ENCODE peak calls at places on chromosome 15, in five cellular contexts. One of them, this sample, is unnamed. For H3K4me1 and H3K9me3, the result is how much of the 10 kb centered on the place peaks cover.

GRCh38 chr15:80915462-80915861 is 74.2 kb downstream of the MESD start:
- DNase-seq in esophagus squamous epithelium: no peak
- DNase-seq in cardiac muscle cell: no peak
- DNase-seq in IMR-90: no peak
- DNase-seq in PC-3: no peak
- DNase-seq in this sample: no peak

GRCh38 chr15:74809951-74810350 is 2.7 kb upstream of the LMAN1L start:
- DNase-seq in esophagus squamous epithelium: no peak
- DNase-seq in cardiac muscle cell: no peak
- DNase-seq in IMR-90: peak
- DNase-seq in PC-3: peak
- DNase-seq in this sample: no peak

GRCh38 chr15:97654677-97655076 is 305.8 kb upstream of the ARRDC4 start:
- DNase-seq in esophagus squamous epithelium: no peak
- DNase-seq in cardiac muscle cell: no peak
- DNase-seq in IMR-90: no peak
- DNase-seq in PC-3: no peak
- DNase-seq in this sample: no peak

GRCh38 chr15:45863881-45864580 is 229.2 kb downstream of the SQOR start:
- DNase-seq in esophagus squamous epithelium: no peak
- DNase-seq in cardiac muscle cell: no peak
- DNase-seq in IMR-90: no peak
- DNase-seq in PC-3: peak
- DNase-seq in this sample: no peak

GRCh38 chr15:76335129-76335850 is 1.3 kb upstream of the ISL2 start:
- DNase-seq in esophagus squamous epithelium: no peak
- DNase-seq in cardiac muscle cell: no peak
- DNase-seq in IMR-90: no peak
- DNase-seq in PC-3: no peak
- DNase-seq in this sample: no peak

GRCh38 chr15:26772588-26773484 is at the start of gene GABRB3:
- DNase-seq in esophagus squamous epithelium: no peak
- DNase-seq in cardiac muscle cell: peak
- DNase-seq in IMR-90: no peak
- DNase-seq in PC-3: no peak
- DNase-seq in this sample: peak

GRCh38 chr15:79042213-79042928 is 48.2 kb downstream of the RASGRF1 start:
- DNase-seq in esophagus squamous epithelium: no peak
- DNase-seq in cardiac muscle cell: peak
- DNase-seq in IMR-90: no peak
- DNase-seq in PC-3: no peak
- DNase-seq in this sample: no peak

GRCh38 chr15:91077029-91077428 is 23.0 kb upstream of the SV2B start:
- DNase-seq in esophagus squamous epithelium: no peak
- DNase-seq in cardiac muscle cell: no peak
- DNase-seq in IMR-90: no peak
- DNase-seq in PC-3: no peak
- DNase-seq in this sample: no peak

GRCh38 chr15:31069360-31070000 is 32.0 kb downstream of the TRPM1 start:
- DNase-seq in esophagus squamous epithelium: no peak
- DNase-seq in cardiac muscle cell: peak
- DNase-seq in IMR-90: peak
- DNase-seq in PC-3: peak
- DNase-seq in this sample: peak

GRCh38 chr15:63860161-63860954 is 26.6 kb upstream of the HERC1 start:
- DNase-seq in esophagus squamous epithelium: no peak
- DNase-seq in cardiac muscle cell: no peak
- DNase-seq in IMR-90: no peak
- DNase-seq in PC-3: no peak
- DNase-seq in this sample: no peak

GRCh38 chr15:74022706-74023470 is 28.4 kb downstream of the PML start:
- DNase-seq in esophagus squamous epithelium: no peak
- DNase-seq in cardiac muscle cell: no peak
- DNase-seq in IMR-90: no peak
- DNase-seq in PC-3: no peak
- DNase-seq in this sample: no peak

GRCh38 chr15:80695911-80696651 is 971 bp downstream of the ABHD17C start:
- DNase-seq in esophagus squamous epithelium: no peak
- DNase-seq in cardiac muscle cell: peak
- DNase-seq in IMR-90: no peak
- DNase-seq in PC-3: peak
- DNase-seq in this sample: peak

GRCh38 chr15:89495638-89496145 is 691 bp downstream of the RHCG start:
- DNase-seq in esophagus squamous epithelium: no peak
- DNase-seq in cardiac muscle cell: no peak
- DNase-seq in IMR-90: no peak
- DNase-seq in PC-3: peak
- DNase-seq in this sample: no peak

GRCh38 chr15:92584105-92584504 is 71.5 kb downstream of the FAM174B start:
- DNase-seq in esophagus squamous epithelium: no peak
- DNase-seq in cardiac muscle cell: no peak
- DNase-seq in IMR-90: no peak
- DNase-seq in PC-3: no peak
- DNase-seq in this sample: peak

GRCh38 chr15:74723754-74724334 is 1.5 kb downstream of the CYP1A1 start:
- DNase-seq in esophagus squamous epithelium: no peak
- DNase-seq in cardiac muscle cell: peak
- DNase-seq in IMR-90: peak
- DNase-seq in PC-3: peak
- DNase-seq in this sample: peak

GRCh38 chr15:74540135-74540760 is 772 bp upstream of the ARID3B start:
- DNase-seq in esophagus squamous epithelium: no peak
- DNase-seq in cardiac muscle cell: no peak
- DNase-seq in IMR-90: peak
- DNase-seq in PC-3: peak
- DNase-seq in this sample: peak

GRCh38 chr15:100131321-100132224 is 210.2 kb downstream of the ADAMTS17 start:
- DNase-seq in esophagus squamous epithelium: no peak
- DNase-seq in cardiac muscle cell: peak
- DNase-seq in IMR-90: peak
- DNase-seq in PC-3: peak
- DNase-seq in this sample: no peak

GRCh38 chr15:77019476-77020331 is 24.8 kb downstream of the PSTPIP1 start:
- DNase-seq in esophagus squamous epithelium: no peak
- DNase-seq in cardiac muscle cell: no peak
- DNase-seq in IMR-90: peak
- DNase-seq in PC-3: no peak
- DNase-seq in this sample: no peak

GRCh38 chr15:81174125-81174524 is 22.6 kb upstream of the IL16 start:
- DNase-seq in esophagus squamous epithelium: no peak
- DNase-seq in cardiac muscle cell: no peak
- DNase-seq in IMR-90: no peak
- DNase-seq in PC-3: no peak
- DNase-seq in this sample: no peak

GRCh38 chr15:80709542-80709941 is 14.4 kb downstream of the ABHD17C start:
- DNase-seq in esophagus squamous epithelium: no peak
- DNase-seq in cardiac muscle cell: no peak
- DNase-seq in IMR-90: no peak
- DNase-seq in PC-3: peak
- DNase-seq in this sample: no peak

GRCh38 chr15:64975390-64975789 is 14.3 kb downstream of the SPG21 start:
- DNase-seq in esophagus squamous epithelium: no peak
- DNase-seq in cardiac muscle cell: no peak
- DNase-seq in IMR-90: peak
- DNase-seq in PC-3: no peak
- DNase-seq in this sample: peak

GRCh38 chr15:77181305-77182074 is 110.6 kb upstream of the TSPAN3 start:
- DNase-seq in esophagus squamous epithelium: no peak
- DNase-seq in cardiac muscle cell: no peak
- DNase-seq in IMR-90: no peak
- DNase-seq in PC-3: no peak
- DNase-seq in this sample: no peak

GRCh38 chr15:66400351-66400774 is 13.7 kb downstream of the MAP2K1 start:
- DNase-seq in esophagus squamous epithelium: no peak
- DNase-seq in cardiac muscle cell: no peak
- DNase-seq in IMR-90: peak
- DNase-seq in PC-3: peak
- DNase-seq in this sample: peak

GRCh38 chr15:97200161-97200560 is 760.3 kb upstream of the ARRDC4 start:
- DNase-seq in esophagus squamous epithelium: no peak
- DNase-seq in cardiac muscle cell: no peak
- DNase-seq in IMR-90: no peak
- DNase-seq in PC-3: peak
- DNase-seq in this sample: no peak

GRCh38 chr15:29873264-29873663 is 51.0 kb upstream of the TJP1 start:
- DNase-seq in esophagus squamous epithelium: no peak
- DNase-seq in cardiac muscle cell: no peak
- DNase-seq in IMR-90: peak
- DNase-seq in PC-3: no peak
- DNase-seq in this sample: peak

GRCh38 chr15:35136552-35136951 is 51.5 kb upstream of the NANOGP8 start:
- DNase-seq in esophagus squamous epithelium: no peak
- DNase-seq in cardiac muscle cell: no peak
- DNase-seq in IMR-90: no peak
- DNase-seq in PC-3: no peak
- DNase-seq in this sample: no peak

GRCh38 chr15:40038267-40038653 is 721 bp downstream of the SRP14 start:
- DNase-seq in esophagus squamous epithelium: no peak
- DNase-seq in cardiac muscle cell: peak
- DNase-seq in IMR-90: peak
- DNase-seq in PC-3: peak
- DNase-seq in this sample: peak

GRCh38 chr15:45386420-45386819 is 8.1 kb upstream of the GATM start:
- DNase-seq in esophagus squamous epithelium: no peak
- DNase-seq in cardiac muscle cell: no peak
- DNase-seq in IMR-90: no peak
- DNase-seq in PC-3: no peak
- DNase-seq in this sample: no peak

GRCh38 chr15:90660195-90660995 is 56.8 kb upstream of the BLM start:
- DNase-seq in esophagus squamous epithelium: peak
- DNase-seq in cardiac muscle cell: peak
- DNase-seq in IMR-90: peak
- DNase-seq in PC-3: peak
- DNase-seq in this sample: peak

GRCh38 chr15:52786436-52787122 is 3.6 kb downstream of the ONECUT1 start:
- DNase-seq in esophagus squamous epithelium: no peak
- DNase-seq in cardiac muscle cell: no peak
- DNase-seq in IMR-90: no peak
- DNase-seq in PC-3: no peak
- DNase-seq in this sample: no peak

GRCh38 chr15:100853676-100854440 is 25.8 kb upstream of the ALDH1A3 start:
- DNase-seq in esophagus squamous epithelium: no peak
- DNase-seq in cardiac muscle cell: no peak
- DNase-seq in IMR-90: no peak
- DNase-seq in PC-3: no peak
- DNase-seq in this sample: no peak

GRCh38 chr15:85407421-85408269 is 27.2 kb downstream of the AKAP13 start:
- DNase-seq in esophagus squamous epithelium: no peak
- DNase-seq in cardiac muscle cell: peak
- DNase-seq in IMR-90: peak
- DNase-seq in PC-3: peak
- DNase-seq in this sample: peak
- H3K4me1 ChIP-seq in esophagus squamous epithelium: under half
- H3K4me1 ChIP-seq in cardiac muscle cell: under half
- H3K4me1 ChIP-seq in IMR-90: under half
- H3K4me1 ChIP-seq in PC-3: half or more
- H3K4me1 ChIP-seq in this sample: half or more

GRCh38 chr15:25182098-25182478 is 227.3 kb downstream of the SNRPN start:
- DNase-seq in esophagus squamous epithelium: no peak
- DNase-seq in cardiac muscle cell: no peak
- DNase-seq in IMR-90: no peak
- DNase-seq in PC-3: no peak
- DNase-seq in this sample: no peak
- H3K9me3 ChIP-seq in esophagus squamous epithelium: half or more
- H3K9me3 ChIP-seq in cardiac muscle cell: under half
- H3K9me3 ChIP-seq in IMR-90: half or more
- H3K9me3 ChIP-seq in PC-3: under half
- H3K9me3 ChIP-seq in this sample: under half

GRCh38 chr15:70504305-70504951 is 258.9 kb downstream of the UACA start:
- DNase-seq in esophagus squamous epithelium: peak
- DNase-seq in cardiac muscle cell: peak
- DNase-seq in IMR-90: peak
- DNase-seq in PC-3: peak
- DNase-seq in this sample: peak
- H3K4me1 ChIP-seq in esophagus squamous epithelium: under half
- H3K4me1 ChIP-seq in cardiac muscle cell: under half
- H3K4me1 ChIP-seq in IMR-90: under half
- H3K4me1 ChIP-seq in PC-3: half or more
- H3K4me1 ChIP-seq in this sample: under half

DNA sequence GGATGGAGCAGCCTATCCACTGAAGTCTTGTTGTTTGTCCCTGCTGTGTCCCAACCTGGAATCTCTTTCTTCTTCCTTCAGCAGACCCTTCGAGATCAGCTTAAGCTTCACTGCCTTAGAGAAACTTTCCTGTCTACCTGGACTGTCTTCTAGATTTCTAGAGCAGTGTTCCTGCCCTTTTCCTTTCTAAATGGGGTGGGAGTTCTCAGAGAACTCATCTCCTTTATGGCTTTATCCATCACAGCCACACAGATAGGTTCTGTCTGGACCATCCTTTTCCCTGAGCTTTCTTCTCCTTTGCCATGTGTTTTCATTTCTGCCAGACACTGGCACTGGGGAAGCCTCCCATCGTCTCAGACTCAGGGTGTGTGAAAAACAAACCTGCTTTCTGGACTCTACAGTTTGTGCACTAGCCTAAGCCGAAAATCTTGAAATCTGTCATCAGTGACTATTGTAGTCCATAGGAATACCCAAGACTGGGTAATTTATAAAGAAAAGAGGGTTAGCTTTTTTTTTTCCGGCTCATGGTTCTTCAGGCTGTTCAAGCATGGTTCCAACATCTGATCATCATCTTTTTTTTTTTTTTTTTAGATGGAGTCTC is 177.5 kb downstream of the PGPEP1L start:
- DNase-seq in esophagus squamous epithelium: no peak
- DNase-seq in cardiac muscle cell: no peak
- DNase-seq in IMR-90: no peak
- DNase-seq in PC-3: no peak
- DNase-seq in this sample: no peak
- H3K9me3 ChIP-seq in esophagus squamous epithelium: under half
- H3K9me3 ChIP-seq in cardiac muscle cell: under half
- H3K9me3 ChIP-seq in IMR-90: under half
- H3K9me3 ChIP-seq in PC-3: under half
- H3K9me3 ChIP-seq in this sample: half or more

This sample was measured in adipocyte.